ENCODE peak calls at places on chromosomes 7 and 10, in five cellular contexts. One of them, this sample, is unnamed.

GRCh38 chr10:47049906-47050305 is 138.7 kb downstream of the PTPN20 start:
- DNase-seq in ascending aorta: peak
- DNase-seq in pancreas: no peak
- DNase-seq in spleen: peak
- DNase-seq in GM23338: no peak
- DNase-seq in this sample: no peak

GRCh38 chr7:50475340-50475739 is 25.2 kb upstream of the FIGNL1 start:
- DNase-seq in ascending aorta: no peak
- DNase-seq in pancreas: no peak
- DNase-seq in spleen: no peak
- DNase-seq in GM23338: no peak
- DNase-seq in this sample: no peak

GRCh38 chr7:93373537-93373936 is 141.4 kb downstream of the VPS50 start:
- DNase-seq in ascending aorta: no peak
- DNase-seq in pancreas: no peak
- DNase-seq in spleen: no peak
- DNase-seq in GM23338: no peak
- DNase-seq in this sample: no peak

GRCh38 chr10:121519411-121519810 is 78.8 kb downstream of the FGFR2 start:
- DNase-seq in ascending aorta: no peak
- DNase-seq in pancreas: no peak
- DNase-seq in spleen: no peak
- DNase-seq in GM23338: no peak
- DNase-seq in this sample: no peak

GRCh38 chr7:19408821-19409220 is 263.6 kb upstream of the FERD3L start:
- DNase-seq in ascending aorta: no peak
- DNase-seq in pancreas: no peak
- DNase-seq in spleen: no peak
- DNase-seq in GM23338: no peak
- DNase-seq in this sample: no peak

GRCh38 chr10:98376485-98376884 is 38.5 kb downstream of the PYROXD2 start:
- DNase-seq in ascending aorta: no peak
- DNase-seq in pancreas: no peak
- DNase-seq in spleen: no peak
- DNase-seq in GM23338: no peak
- DNase-seq in this sample: no peak

GRCh38 chr10:72466018-72466417 is 111.3 kb upstream of the DNAJB12 start:
- DNase-seq in ascending aorta: no peak
- DNase-seq in pancreas: no peak
- DNase-seq in spleen: no peak
- DNase-seq in GM23338: no peak
- DNase-seq in this sample: no peak

GRCh38 chr10:97180986-97181385 is 4.8 kb downstream of the SLIT1 start:
- DNase-seq in ascending aorta: no peak
- DNase-seq in pancreas: no peak
- DNase-seq in spleen: peak
- DNase-seq in GM23338: no peak
- DNase-seq in this sample: no peak

GRCh38 chr7:29239638-29240037 is 45.1 kb downstream of the CHN2 start:
- DNase-seq in ascending aorta: no peak
- DNase-seq in pancreas: no peak
- DNase-seq in spleen: no peak
- DNase-seq in GM23338: peak
- DNase-seq in this sample: no peak

DNA sequence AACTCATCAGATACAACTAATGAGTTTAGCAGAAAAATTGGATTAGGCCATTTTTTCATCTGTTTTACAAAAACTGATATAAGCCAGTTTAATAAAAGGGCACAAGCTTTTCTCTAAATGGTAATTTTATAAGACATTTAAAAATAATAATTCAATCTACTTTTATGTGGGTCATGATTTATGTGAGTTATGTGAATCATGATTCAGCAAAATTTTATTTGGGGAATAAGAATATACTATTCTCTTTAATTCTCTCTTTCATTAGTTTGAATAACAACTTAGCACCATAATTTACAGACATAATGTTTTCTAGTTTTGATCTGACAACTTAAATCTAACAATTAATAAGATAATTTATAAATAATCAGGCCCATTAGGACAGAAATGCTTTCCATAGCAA is 63.8 kb upstream of the TEX47 start:
- DNase-seq in ascending aorta: no peak
- DNase-seq in pancreas: no peak
- DNase-seq in spleen: no peak
- DNase-seq in GM23338: no peak
- DNase-seq in this sample: no peak
- H3K27ac ChIP-seq in ascending aorta: no peak
- H3K27ac ChIP-seq in pancreas: no peak
- H3K27ac ChIP-seq in spleen: no peak
- H3K27ac ChIP-seq in GM23338: no peak
- H3K27ac ChIP-seq in this sample: no peak

GRCh38 chr7:102248081-102248455 is 38.6 kb upstream of the SH2B2 start:
- DNase-seq in ascending aorta: no peak
- DNase-seq in pancreas: no peak
- DNase-seq in spleen: no peak
- DNase-seq in GM23338: no peak
- DNase-seq in this sample: no peak
- H3K4me3 ChIP-seq in ascending aorta: no peak
- H3K4me3 ChIP-seq in pancreas: no peak
- H3K4me3 ChIP-seq in spleen: no peak
- H3K4me3 ChIP-seq in GM23338: peak
- H3K4me3 ChIP-seq in this sample: no peak

DNA sequence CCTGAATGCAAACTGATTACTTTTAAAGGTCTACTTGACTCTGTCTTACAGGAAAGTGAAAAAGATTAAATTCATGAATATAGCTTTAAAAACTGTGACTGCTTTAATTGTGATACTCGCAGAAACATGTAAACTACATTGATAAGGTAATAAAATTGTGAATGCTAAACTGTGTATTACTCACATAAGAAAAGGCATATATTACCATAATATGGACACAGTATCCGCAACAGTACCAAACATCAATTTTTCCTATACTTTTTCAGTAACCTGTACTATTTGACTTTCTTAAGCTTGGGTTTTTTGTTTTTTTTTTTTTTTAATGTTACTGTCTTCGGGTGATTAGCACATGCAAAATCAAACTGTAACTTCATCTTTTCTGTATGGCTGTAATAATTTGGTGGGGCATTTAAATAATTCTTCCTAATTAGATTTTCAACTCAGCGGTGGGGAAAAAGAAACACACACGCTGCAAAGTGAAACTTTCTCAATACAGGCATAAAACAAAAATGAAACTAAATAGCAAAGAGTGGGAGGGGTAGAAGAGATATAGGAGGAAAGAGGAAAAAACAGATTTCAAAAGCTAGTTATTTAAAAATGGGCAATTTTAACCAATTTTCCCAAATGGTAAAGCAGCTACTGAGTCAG is 23.2 kb downstream of the NT5C3A start:
- DNase-seq in ascending aorta: no peak
- DNase-seq in pancreas: no peak
- DNase-seq in spleen: no peak
- DNase-seq in GM23338: no peak
- DNase-seq in this sample: peak
- H3K27ac ChIP-seq in ascending aorta: no peak
- H3K27ac ChIP-seq in pancreas: peak
- H3K27ac ChIP-seq in spleen: peak
- H3K27ac ChIP-seq in GM23338: no peak
- H3K27ac ChIP-seq in this sample: peak

DNA sequence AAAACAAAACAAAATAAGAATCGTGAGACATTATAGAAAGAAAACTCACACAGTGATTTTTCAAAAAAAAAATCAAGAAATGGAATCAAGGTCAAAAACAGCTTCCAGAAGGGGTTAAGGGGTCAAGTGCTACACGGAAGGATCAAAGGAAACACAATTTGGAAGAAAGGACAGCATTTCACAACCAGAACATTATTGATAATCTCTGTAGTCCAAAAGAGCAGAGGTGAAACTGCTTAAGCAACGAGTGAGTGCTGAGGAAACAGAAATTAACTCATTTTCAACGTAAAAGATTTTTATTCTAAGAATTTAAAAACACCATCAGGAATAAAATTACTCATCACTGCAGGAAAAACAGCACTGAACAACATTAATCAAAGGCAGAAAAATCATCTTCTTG is 23.5 kb downstream of the MINDY3 start:
- DNase-seq in ascending aorta: no peak
- DNase-seq in pancreas: no peak
- DNase-seq in spleen: no peak
- DNase-seq in GM23338: no peak
- DNase-seq in this sample: no peak
- H3K4me3 ChIP-seq in ascending aorta: no peak
- H3K4me3 ChIP-seq in pancreas: no peak
- H3K4me3 ChIP-seq in spleen: no peak
- H3K4me3 ChIP-seq in GM23338: no peak
- H3K4me3 ChIP-seq in this sample: no peak

GRCh38 chr10:114404171-114405010 is at the start of gene AFAP1L2:
- DNase-seq in ascending aorta: peak
- DNase-seq in pancreas: peak
- DNase-seq in spleen: no peak
- DNase-seq in GM23338: peak
- DNase-seq in this sample: no peak

GRCh38 chr10:114402233-114402632 is 2.1 kb downstream of the AFAP1L2 start:
- DNase-seq in ascending aorta: no peak
- DNase-seq in pancreas: no peak
- DNase-seq in spleen: no peak
- DNase-seq in GM23338: no peak
- DNase-seq in this sample: no peak

GRCh38 chr10:114402871-114403544 is 1.3 kb downstream of the AFAP1L2 start:
- DNase-seq in ascending aorta: peak
- DNase-seq in pancreas: no peak
- DNase-seq in spleen: no peak
- DNase-seq in GM23338: peak
- DNase-seq in this sample: no peak

GRCh38 chr10:114405011-114405350 is 679 bp upstream of the AFAP1L2 start:
- DNase-seq in ascending aorta: peak
- DNase-seq in pancreas: no peak
- DNase-seq in spleen: no peak
- DNase-seq in GM23338: no peak
- DNase-seq in this sample: no peak

GRCh38 chr10:114403545-114404161 is 649 bp downstream of the AFAP1L2 start:
- DNase-seq in ascending aorta: peak
- DNase-seq in pancreas: peak
- DNase-seq in spleen: no peak
- DNase-seq in GM23338: peak
- DNase-seq in this sample: no peak
- H3K27ac ChIP-seq in ascending aorta: peak
- H3K27ac ChIP-seq in pancreas: no peak
- H3K27ac ChIP-seq in spleen: peak
- H3K27ac ChIP-seq in GM23338: no peak
- H3K27ac ChIP-seq in this sample: no peak

This sample was measured in CD4-positive, alpha-beta memory T cell.